ENCODE peak calls at places on chromosome 16, in seven cellular contexts. P is lung, W is foreskin fibroblast, G is astrocyte, A is stomach, S is PC-9, X is AG04450. Q is an unnamed sample.

GRCh38 chr16:1072526-1073261 is at the start of gene SSTR5:
- DNase-seq in S (no peak), X (no peak), P (no peak), A (no peak), G (no peak), W (no peak), Q (no peak)

GRCh38 chr16:15521758-15522509 is 87.5 kb downstream of the BMERB1 start:
- DNase-seq in P (no peak), G (no peak), A (no peak), S (no peak), X (no peak), W (peak; percentile 20), Q (no peak)

GRCh38 chr16:19179890-19180490 is 11.9 kb downstream of the SYT17 start:
- DNase-seq in W (peak; percentile 38), S (peak; percentile 56), P (peak; percentile 66), A (peak; percentile 72), G (no peak), X (no peak), Q (no peak)

GRCh38 chr16:46801428-46802049 is 29.4 kb downstream of the C16orf87 start:
- DNase-seq in X (no peak), A (no peak), P (no peak), S (no peak), W (no peak), G (no peak), Q (no peak)

GRCh38 chr16:82888616-82889015 is 261.8 kb downstream of the CDH13 start:
- DNase-seq in A (no peak), X (peak; percentile 91), P (no peak), S (no peak), G (peak; percentile 80), W (peak; percentile 75), Q (peak; percentile 96)

GRCh38 chr16:11149011-11149616 is 106.9 kb downstream of the SOCS1 start:
- DNase-seq in X (no peak), S (no peak), A (no peak), P (no peak), W (no peak), G (no peak), Q (no peak)

GRCh38 chr16:26569793-26570192 is 496.9 kb upstream of the C16orf82 start:
- DNase-seq in S (no peak), P (no peak), G (no peak), X (no peak), W (no peak), A (no peak), Q (no peak)

GRCh38 chr16:48075398-48075797 is 80.4 kb downstream of the ABCC12 start:
- DNase-seq in P (no peak), S (no peak), A (no peak), G (peak; percentile 76), W (peak; percentile 74), X (peak; percentile 26), Q (no peak)

GRCh38 chr16:78461087-78461486 is 361.6 kb downstream of the WWOX start:
- DNase-seq in X (no peak), P (no peak), W (no peak), S (no peak), G (no peak), A (no peak), Q (no peak)

GRCh38 chr16:65967376-65967775 is 399.1 kb upstream of the CDH5 start:
- DNase-seq in A (no peak), G (peak; percentile 49), X (no peak), W (no peak), P (no peak), S (no peak), Q (peak; percentile 42)

GRCh38 chr16:27691717-27692116 is 141.8 kb downstream of the KATNIP start:
- DNase-seq in P (no peak), G (no peak), S (no peak), A (no peak), W (no peak), X (no peak), Q (no peak)

GRCh38 chr16:67884684-67885083 is at the start of gene NRN1L:
- DNase-seq in A (peak; percentile 89), P (peak; percentile 85), G (peak; percentile 70), S (peak; percentile 91), X (peak; percentile 79), W (peak; percentile 92), Q (peak; percentile 78)

GRCh38 chr16:59463776-59464175 is 729.7 kb upstream of the GOT2 start:
- DNase-seq in G (peak; percentile 38), A (no peak), P (no peak), X (no peak), S (no peak), W (no peak), Q (no peak)

GRCh38 chr16:48158296-48158695 is 2.5 kb upstream of the ABCC12 start:
- DNase-seq in X (peak; percentile 15), W (peak; percentile 41), G (peak; percentile 87), A (no peak), S (peak; percentile 58), P (no peak), Q (no peak)

GRCh38 chr16:27127293-27127692 is 60.6 kb downstream of the C16orf82 start:
- DNase-seq in G (peak; percentile 29), X (peak; percentile 1), W (peak; percentile 72), S (no peak), A (no peak), P (no peak), Q (no peak)

GRCh38 chr16:68749424-68749823 is 12.3 kb downstream of the CDH1 start:
- DNase-seq in S (no peak), X (no peak), A (no peak), P (no peak), G (no peak), W (no peak), Q (no peak)

GRCh38 chr16:84467256-84467655 is 37.2 kb downstream of the MEAK7 start:
- DNase-seq in P (no peak), X (no peak), G (no peak), S (no peak), W (no peak), A (no peak), Q (no peak)

GRCh38 chr16:35215287-35215686 is 1755.9 kb downstream of the TP53TG3F start:
- DNase-seq in P (no peak), A (no peak), W (no peak), X (no peak), G (no peak), S (no peak), Q (no peak)

GRCh38 chr16:19830902-19831555 is 53.6 kb downstream of the GPRC5B start:
- DNase-seq in X (no peak), P (no peak), S (no peak), G (no peak), A (no peak), W (no peak), Q (no peak)

GRCh38 chr16:81652798-81653505 is 126.1 kb upstream of the PLCG2 start:
- DNase-seq in S (no peak), X (no peak), A (no peak), P (no peak), G (no peak), W (no peak), Q (no peak)

GRCh38 chr16:55703003-55704001 is 47.5 kb downstream of the SLC6A2 start:
- DNase-seq in P (no peak), S (peak; percentile 19), G (peak; percentile 35), W (peak; percentile 27), X (peak; percentile 41), A (no peak), Q (peak; percentile 33)

GRCh38 chr16:50473375-50473945 is 74.7 kb upstream of the NKD1 start:
- DNase-seq in G (peak; percentile 6), A (no peak), S (no peak), X (no peak), W (no peak), P (no peak), Q (peak; percentile 9)
- TF ChIP-seq CTCF in G (no peak), A (no peak), S (no peak), X (no peak), W (no peak), P (no peak), Q (no peak)

DNA sequence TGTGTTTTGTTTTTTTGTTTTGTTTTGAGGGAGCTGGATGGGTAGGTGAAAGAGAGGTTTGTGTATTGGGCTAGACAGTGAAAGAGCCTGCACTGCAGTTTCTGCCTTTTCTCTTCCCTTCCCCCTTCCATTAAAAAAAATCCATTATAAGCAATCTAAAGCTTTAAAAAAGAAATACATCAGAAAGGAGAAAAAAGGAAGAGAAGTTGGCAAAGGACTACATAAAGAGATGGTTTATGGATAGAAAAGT is 10.7 kb upstream of the EEF2K start:
- DNase-seq in P (no peak), G (no peak), S (no peak), W (no peak), X (no peak), A (no peak), Q (no peak)
- H3K4me3 ChIP-seq in P (no peak overlapping the region), G (no peak overlapping the region), S (peak overlapping the region; percentile 79), W (no peak overlapping the region), X (no peak overlapping the region), A (peak overlapping the region; percentile 60), Q (no peak overlapping the region)

GRCh38 chr16:2749936-2750335 is 2.5 kb upstream of the SRRM2 start:
- DNase-seq in S (no peak), W (no peak), A (no peak), X (no peak), P (no peak), G (no peak), Q (no peak)

GRCh38 chr16:2753523-2754020 is 1.1 kb downstream of the SRRM2 start:
- DNase-seq in P (no peak), S (no peak), W (no peak), X (no peak), A (no peak), G (no peak), Q (no peak)

GRCh38 chr16:2751577-2752034 is 832 bp upstream of the SRRM2 start:
- DNase-seq in X (peak; percentile 8), G (no peak), P (no peak), S (no peak), W (no peak), A (no peak), Q (no peak)

GRCh38 chr16:2752850-2753522 is 548 bp downstream of the SRRM2 start:
- DNase-seq in S (peak; percentile 89), X (peak; percentile 41), P (no peak), W (peak; percentile 78), G (peak; percentile 45), A (peak; percentile 86), Q (no peak)

GRCh38 chr16:2752035-2752849 is at the start of gene SRRM2:
- DNase-seq in P (peak; percentile 95), A (peak; percentile 95), S (peak; percentile 95), G (peak; percentile 92), W (peak; percentile 97), X (peak; percentile 91), Q (peak; percentile 82)
- TF ChIP-seq CTCF in P (no peak), A (peak; percentile 20), S (no peak), G (no peak), W (no peak), X (no peak), Q (no peak)

GRCh38 chr16:30747799-30748633 is at the start of gene PHKG2:
- DNase-seq in P (peak; percentile 99), A (peak; percentile 100), S (peak; percentile 100), W (peak; percentile 99), G (peak; percentile 95), X (peak; percentile 96), Q (peak; percentile 96)

GRCh38 chr16:30745082-30745481 is 3.1 kb upstream of the PHKG2 start:
- DNase-seq in W (no peak), X (no peak), P (no peak), A (no peak), S (no peak), G (no peak), Q (no peak)

GRCh38 chr16:30748634-30749445 is 615 bp downstream of the PHKG2 start:
- DNase-seq in A (no peak), P (no peak), G (peak; percentile 12), S (peak; percentile 55), X (no peak), W (peak; percentile 49), Q (no peak)

GRCh38 chr16:30746638-30747160 is 1.5 kb upstream of the PHKG2 start:
- DNase-seq in G (no peak), W (no peak), X (no peak), A (no peak), P (no peak), S (no peak), Q (no peak)

GRCh38 chr16:30747331-30747730 is 894 bp upstream of the PHKG2 start:
- DNase-seq in X (no peak), W (peak; percentile 50), G (peak; percentile 34), P (no peak), A (no peak), S (no peak), Q (no peak)
- H3K4me3 ChIP-seq in X (no peak overlapping the region), W (peak overlapping the region; percentile 64), G (peak overlapping the region; percentile 71), P (no peak overlapping the region), A (peak overlapping the region; percentile 96), S (peak overlapping the region; percentile 48), Q (peak overlapping the region; percentile 62)